ENCODE peak calls at places on chromosome 15, in ten cellular contexts. One of them, this sample, is unnamed. For H3K4me1, the result is how much of the 10 kb centered on the place peaks cover.

GRCh38 chr15:80609111-80609510 is 86.0 kb upstream of the ABHD17C start:
- DNase-seq in ovary: no peak
- DNase-seq in psoas muscle: no peak
- DNase-seq in heart left ventricle: no peak
- DNase-seq in OCI-LY7: no peak
- DNase-seq in heart right ventricle: no peak
- DNase-seq in transverse colon: no peak
- DNase-seq in body of pancreas: no peak
- DNase-seq in A673: no peak
- DNase-seq in esophagus squamous epithelium: no peak
- DNase-seq in this sample: no peak

GRCh38 chr15:40061212-40061901 is 22.4 kb upstream of the SRP14 start:
- DNase-seq in ovary: no peak
- DNase-seq in psoas muscle: no peak
- DNase-seq in heart left ventricle: no peak
- DNase-seq in OCI-LY7: no peak
- DNase-seq in heart right ventricle: no peak
- DNase-seq in transverse colon: no peak
- DNase-seq in body of pancreas: no peak
- DNase-seq in A673: no peak
- DNase-seq in esophagus squamous epithelium: no peak
- DNase-seq in this sample: no peak

GRCh38 chr15:77030042-77030927 is 35.4 kb downstream of the PSTPIP1 start:
- DNase-seq in ovary: peak
- DNase-seq in psoas muscle: no peak
- DNase-seq in heart left ventricle: peak
- DNase-seq in OCI-LY7: no peak
- DNase-seq in heart right ventricle: no peak
- DNase-seq in transverse colon: peak
- DNase-seq in body of pancreas: peak
- DNase-seq in A673: peak
- DNase-seq in esophagus squamous epithelium: no peak
- DNase-seq in this sample: no peak

GRCh38 chr15:63013052-63013808 is 29.3 kb upstream of the TPM1 start:
- DNase-seq in ovary: no peak
- DNase-seq in psoas muscle: peak
- DNase-seq in heart left ventricle: no peak
- DNase-seq in OCI-LY7: no peak
- DNase-seq in heart right ventricle: no peak
- DNase-seq in transverse colon: no peak
- DNase-seq in body of pancreas: no peak
- DNase-seq in A673: peak
- DNase-seq in esophagus squamous epithelium: no peak
- DNase-seq in this sample: no peak

GRCh38 chr15:88255496-88256171 is 905 bp downstream of the NTRK3 start:
- DNase-seq in ovary: no peak
- DNase-seq in psoas muscle: peak
- DNase-seq in heart left ventricle: no peak
- DNase-seq in OCI-LY7: no peak
- DNase-seq in heart right ventricle: peak
- DNase-seq in transverse colon: no peak
- DNase-seq in body of pancreas: peak
- DNase-seq in A673: no peak
- DNase-seq in esophagus squamous epithelium: no peak
- DNase-seq in this sample: no peak

GRCh38 chr15:52787123-52787503 is 3.0 kb downstream of the ONECUT1 start:
- DNase-seq in ovary: no peak
- DNase-seq in psoas muscle: no peak
- DNase-seq in heart left ventricle: no peak
- DNase-seq in OCI-LY7: no peak
- DNase-seq in heart right ventricle: no peak
- DNase-seq in transverse colon: no peak
- DNase-seq in body of pancreas: peak
- DNase-seq in A673: no peak
- DNase-seq in esophagus squamous epithelium: no peak
- DNase-seq in this sample: no peak

GRCh38 chr15:44735482-44736260 is 657 bp upstream of the TRIM69 start:
- DNase-seq in ovary: peak
- DNase-seq in psoas muscle: peak
- DNase-seq in heart left ventricle: no peak
- DNase-seq in OCI-LY7: no peak
- DNase-seq in heart right ventricle: no peak
- DNase-seq in transverse colon: peak
- DNase-seq in body of pancreas: no peak
- DNase-seq in A673: peak
- DNase-seq in esophagus squamous epithelium: no peak
- DNase-seq in this sample: no peak

GRCh38 chr15:77568014-77568959 is 64.4 kb downstream of the LINGO1 start:
- DNase-seq in ovary: no peak
- DNase-seq in psoas muscle: no peak
- DNase-seq in heart left ventricle: no peak
- DNase-seq in OCI-LY7: no peak
- DNase-seq in heart right ventricle: no peak
- DNase-seq in transverse colon: no peak
- DNase-seq in body of pancreas: no peak
- DNase-seq in A673: no peak
- DNase-seq in esophagus squamous epithelium: no peak
- DNase-seq in this sample: no peak

GRCh38 chr15:44215594-44215993 is 20.5 kb upstream of the FRMD5 start:
- DNase-seq in ovary: no peak
- DNase-seq in psoas muscle: no peak
- DNase-seq in heart left ventricle: no peak
- DNase-seq in OCI-LY7: no peak
- DNase-seq in heart right ventricle: no peak
- DNase-seq in transverse colon: no peak
- DNase-seq in body of pancreas: no peak
- DNase-seq in A673: no peak
- DNase-seq in esophagus squamous epithelium: no peak
- DNase-seq in this sample: no peak

GRCh38 chr15:84600331-84600686 is 500 bp upstream of the ZSCAN2 start:
- DNase-seq in ovary: peak
- DNase-seq in psoas muscle: peak
- DNase-seq in heart left ventricle: peak
- DNase-seq in OCI-LY7: peak
- DNase-seq in heart right ventricle: peak
- DNase-seq in transverse colon: peak
- DNase-seq in body of pancreas: peak
- DNase-seq in A673: peak
- DNase-seq in esophagus squamous epithelium: peak
- DNase-seq in this sample: peak

GRCh38 chr15:62638220-62638619 is 404.3 kb upstream of the TPM1 start:
- DNase-seq in ovary: no peak
- DNase-seq in psoas muscle: no peak
- DNase-seq in heart left ventricle: no peak
- DNase-seq in OCI-LY7: no peak
- DNase-seq in heart right ventricle: no peak
- DNase-seq in transverse colon: no peak
- DNase-seq in body of pancreas: no peak
- DNase-seq in A673: no peak
- DNase-seq in esophagus squamous epithelium: no peak
- DNase-seq in this sample: no peak

GRCh38 chr15:85606721-85607120 is 188.0 kb downstream of the KLHL25 start:
- DNase-seq in ovary: no peak
- DNase-seq in psoas muscle: no peak
- DNase-seq in heart left ventricle: no peak
- DNase-seq in OCI-LY7: no peak
- DNase-seq in heart right ventricle: no peak
- DNase-seq in transverse colon: no peak
- DNase-seq in body of pancreas: no peak
- DNase-seq in A673: no peak
- DNase-seq in esophagus squamous epithelium: no peak
- DNase-seq in this sample: no peak

GRCh38 chr15:74630284-74631086 is 14.8 kb downstream of the CLK3 start:
- DNase-seq in ovary: no peak
- DNase-seq in psoas muscle: no peak
- DNase-seq in heart left ventricle: no peak
- DNase-seq in OCI-LY7: peak
- DNase-seq in heart right ventricle: no peak
- DNase-seq in transverse colon: no peak
- DNase-seq in body of pancreas: no peak
- DNase-seq in A673: peak
- DNase-seq in esophagus squamous epithelium: no peak
- DNase-seq in this sample: no peak

GRCh38 chr15:49815937-49816336 is 195.1 kb downstream of the DTWD1 start:
- DNase-seq in ovary: no peak
- DNase-seq in psoas muscle: no peak
- DNase-seq in heart left ventricle: peak
- DNase-seq in OCI-LY7: no peak
- DNase-seq in heart right ventricle: no peak
- DNase-seq in transverse colon: no peak
- DNase-seq in body of pancreas: no peak
- DNase-seq in A673: no peak
- DNase-seq in esophagus squamous epithelium: no peak
- DNase-seq in this sample: no peak

GRCh38 chr15:54620916-54621315 is 575.8 kb downstream of the RSL24D1 start:
- DNase-seq in ovary: no peak
- DNase-seq in psoas muscle: no peak
- DNase-seq in heart left ventricle: no peak
- DNase-seq in OCI-LY7: no peak
- DNase-seq in heart right ventricle: no peak
- DNase-seq in transverse colon: no peak
- DNase-seq in body of pancreas: no peak
- DNase-seq in A673: no peak
- DNase-seq in esophagus squamous epithelium: no peak
- DNase-seq in this sample: no peak

DNA sequence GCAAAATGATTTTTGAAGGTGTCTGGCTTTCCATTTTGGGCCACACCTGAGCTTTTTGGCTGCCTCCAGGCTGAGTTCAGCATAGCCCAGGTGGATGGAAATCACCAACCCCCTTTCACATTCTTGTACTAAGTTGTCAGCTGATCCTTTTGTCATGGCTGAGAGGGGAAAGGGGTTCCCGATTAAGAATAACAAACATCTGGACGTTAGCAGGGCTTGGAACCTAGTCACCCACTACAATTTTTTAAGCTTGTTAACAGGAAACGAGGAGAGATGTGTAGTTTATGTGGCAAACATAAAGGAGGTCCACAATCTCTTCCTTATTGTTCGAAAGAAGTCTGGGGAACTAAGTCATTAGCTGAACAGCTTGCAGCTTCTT is 4.9 kb downstream of the NR2F2 start:
- DNase-seq in ovary: no peak
- DNase-seq in psoas muscle: no peak
- DNase-seq in heart left ventricle: no peak
- DNase-seq in OCI-LY7: no peak
- DNase-seq in heart right ventricle: no peak
- DNase-seq in transverse colon: peak
- DNase-seq in body of pancreas: no peak
- DNase-seq in A673: peak
- DNase-seq in esophagus squamous epithelium: no peak
- DNase-seq in this sample: no peak
- H3K4me3 ChIP-seq in ovary: peak
- H3K4me3 ChIP-seq in psoas muscle: peak
- H3K4me3 ChIP-seq in heart left ventricle: peak
- H3K4me3 ChIP-seq in OCI-LY7: no peak
- H3K4me3 ChIP-seq in heart right ventricle: peak
- H3K4me3 ChIP-seq in transverse colon: peak
- H3K4me3 ChIP-seq in body of pancreas: peak
- H3K4me3 ChIP-seq in A673: peak
- H3K4me3 ChIP-seq in esophagus squamous epithelium: peak
- H3K4me3 ChIP-seq in this sample: peak

GRCh38 chr15:93333826-93334225 is 244.8 kb upstream of the RGMA start:
- DNase-seq in ovary: no peak
- DNase-seq in psoas muscle: no peak
- DNase-seq in heart left ventricle: no peak
- DNase-seq in OCI-LY7: no peak
- DNase-seq in heart right ventricle: no peak
- DNase-seq in transverse colon: no peak
- DNase-seq in body of pancreas: no peak
- DNase-seq in A673: peak
- DNase-seq in esophagus squamous epithelium: no peak
- DNase-seq in this sample: no peak
- TF ChIP-seq CTCF in ovary: no peak
- TF ChIP-seq CTCF in psoas muscle: no peak
- TF ChIP-seq CTCF in heart left ventricle: peak
- TF ChIP-seq CTCF in OCI-LY7: no peak
- TF ChIP-seq CTCF in heart right ventricle: peak
- TF ChIP-seq CTCF in transverse colon: no peak
- TF ChIP-seq CTCF in body of pancreas: no peak
- TF ChIP-seq CTCF in A673: peak
- TF ChIP-seq CTCF in esophagus squamous epithelium: no peak
- TF ChIP-seq CTCF in this sample: no peak

DNA sequence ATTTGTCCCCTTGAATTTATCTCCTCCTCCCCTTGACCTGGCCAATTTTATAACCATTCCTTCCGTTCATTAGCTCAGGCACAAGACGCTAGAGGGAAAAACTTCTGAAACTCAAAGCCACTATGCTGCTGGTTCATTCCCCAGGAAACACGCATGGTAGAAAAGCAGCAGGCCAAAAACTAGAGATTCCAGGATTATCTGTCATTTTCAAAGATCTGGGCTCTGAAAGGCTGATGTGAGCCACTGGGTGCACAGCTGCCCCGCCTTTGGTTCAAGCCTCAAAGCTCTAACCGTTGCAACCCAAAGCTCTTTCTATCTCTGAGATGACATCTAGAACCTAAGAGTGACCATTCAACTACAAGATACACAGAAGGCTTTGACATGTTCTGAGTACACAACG is 6.1 kb downstream of the ANP32A start:
- DNase-seq in ovary: no peak
- DNase-seq in psoas muscle: no peak
- DNase-seq in heart left ventricle: no peak
- DNase-seq in OCI-LY7: no peak
- DNase-seq in heart right ventricle: no peak
- DNase-seq in transverse colon: no peak
- DNase-seq in body of pancreas: no peak
- DNase-seq in A673: no peak
- DNase-seq in esophagus squamous epithelium: no peak
- DNase-seq in this sample: no peak
- H3K4me1 ChIP-seq in ovary: under half
- H3K4me1 ChIP-seq in psoas muscle: half or more
- H3K4me1 ChIP-seq in heart left ventricle: half or more
- H3K4me1 ChIP-seq in OCI-LY7: half or more
- H3K4me1 ChIP-seq in heart right ventricle: half or more
- H3K4me1 ChIP-seq in transverse colon: under half
- H3K4me1 ChIP-seq in body of pancreas: under half
- H3K4me1 ChIP-seq in A673: under half
- H3K4me1 ChIP-seq in esophagus squamous epithelium: half or more
- H3K4me1 ChIP-seq in this sample: under half

GRCh38 chr15:26971303-26972018 is 480 bp downstream of the GABRG3 start:
- DNase-seq in ovary: no peak
- DNase-seq in psoas muscle: no peak
- DNase-seq in heart left ventricle: peak
- DNase-seq in OCI-LY7: no peak
- DNase-seq in heart right ventricle: no peak
- DNase-seq in transverse colon: no peak
- DNase-seq in body of pancreas: no peak
- DNase-seq in A673: no peak
- DNase-seq in esophagus squamous epithelium: no peak
- DNase-seq in this sample: no peak

GRCh38 chr15:26970712-26971210 is at the start of gene GABRG3:
- DNase-seq in ovary: no peak
- DNase-seq in psoas muscle: peak
- DNase-seq in heart left ventricle: no peak
- DNase-seq in OCI-LY7: no peak
- DNase-seq in heart right ventricle: no peak
- DNase-seq in transverse colon: no peak
- DNase-seq in body of pancreas: no peak
- DNase-seq in A673: no peak
- DNase-seq in esophagus squamous epithelium: no peak
- DNase-seq in this sample: no peak

GRCh38 chr15:26972636-26973035 is 1.7 kb downstream of the GABRG3 start:
- DNase-seq in ovary: no peak
- DNase-seq in psoas muscle: no peak
- DNase-seq in heart left ventricle: no peak
- DNase-seq in OCI-LY7: no peak
- DNase-seq in heart right ventricle: no peak
- DNase-seq in transverse colon: no peak
- DNase-seq in body of pancreas: no peak
- DNase-seq in A673: no peak
- DNase-seq in esophagus squamous epithelium: no peak
- DNase-seq in this sample: no peak

GRCh38 chr15:26967719-26968269 is 3.2 kb upstream of the GABRG3 start:
- DNase-seq in ovary: no peak
- DNase-seq in psoas muscle: no peak
- DNase-seq in heart left ventricle: no peak
- DNase-seq in OCI-LY7: no peak
- DNase-seq in heart right ventricle: no peak
- DNase-seq in transverse colon: no peak
- DNase-seq in body of pancreas: no peak
- DNase-seq in A673: no peak
- DNase-seq in esophagus squamous epithelium: no peak
- DNase-seq in this sample: no peak
- H3K4me3 ChIP-seq in ovary: no peak
- H3K4me3 ChIP-seq in psoas muscle: no peak
- H3K4me3 ChIP-seq in heart left ventricle: no peak
- H3K4me3 ChIP-seq in OCI-LY7: no peak
- H3K4me3 ChIP-seq in heart right ventricle: no peak
- H3K4me3 ChIP-seq in transverse colon: no peak
- H3K4me3 ChIP-seq in body of pancreas: no peak
- H3K4me3 ChIP-seq in A673: no peak
- H3K4me3 ChIP-seq in esophagus squamous epithelium: no peak
- H3K4me3 ChIP-seq in this sample: no peak